ENCODE peak calls at places on chromosomes 2 and 18, in six cellular contexts. M is right lobe of liver, C is lower lobe of right lung, H is testis, L is LNCaP clone FGC, J is tibial artery. Q is an unnamed sample.

GRCh38 chr2:11683486-11683885 is 13.5 kb upstream of the NTSR2 start:
- DNase-seq in C (no peak), J (peak), L (no peak), M (no peak), H (no peak), Q (no peak)

GRCh38 chr2:628651-629050 is 48.6 kb downstream of the TMEM18 start:
- DNase-seq in M (no peak), L (peak), J (peak), C (no peak), H (no peak), Q (no peak)

GRCh38 chr2:209094221-209094620 is 329.6 kb upstream of the MAP2 start:
- DNase-seq in L (no peak), H (no peak), C (no peak), J (no peak), M (no peak), Q (no peak)

GRCh38 chr2:132701810-132702209 is 31.8 kb upstream of the LYPD1 start:
- DNase-seq in L (no peak), H (no peak), J (no peak), C (no peak), M (no peak), Q (no peak)

GRCh38 chr2:123993728-123994323 is 31.3 kb upstream of the CNTNAP5 start:
- DNase-seq in C (no peak), M (peak), H (peak), J (no peak), L (peak), Q (no peak)

GRCh38 chr2:36579297-36579664 is 18.7 kb downstream of the FEZ2 start:
- DNase-seq in C (no peak), H (no peak), L (no peak), J (no peak), M (no peak), Q (no peak)

GRCh38 chr2:129847043-129847442 is 132.4 kb upstream of the RAB6C start:
- DNase-seq in J (no peak), H (no peak), L (no peak), C (no peak), M (no peak), Q (no peak)

GRCh38 chr18:68791801-68792200 is 6.1 kb upstream of the CCDC102B start:
- DNase-seq in J (no peak), H (no peak), M (no peak), L (no peak), C (no peak), Q (no peak)

GRCh38 chr2:70258532-70258875 is 567 bp downstream of the PCYOX1 start:
- DNase-seq in J (peak), M (peak), L (no peak), C (no peak), H (peak), Q (no peak)

GRCh38 chr2:176614930-176615329 is 345.7 kb downstream of the MTX2 start:
- DNase-seq in J (no peak), C (no peak), M (no peak), H (no peak), L (no peak), Q (no peak)

GRCh38 chr2:190812506-190813294 is 67.9 kb upstream of the GLS start:
- DNase-seq in J (no peak), M (no peak), C (no peak), H (no peak), L (no peak), Q (no peak)

GRCh38 chr2:239920616-239921365 is 104.4 kb downstream of the NDUFA10 start:
- DNase-seq in L (no peak), M (peak), H (peak), C (no peak), J (peak), Q (no peak)

GRCh38 chr2:18910843-18911242 is 321.5 kb upstream of the NT5C1B start:
- DNase-seq in M (no peak), L (no peak), H (no peak), C (no peak), J (peak), Q (peak)

GRCh38 chr18:63832470-63832869 is 55.0 kb upstream of the SERPINB2 start:
- DNase-seq in C (no peak), J (no peak), M (no peak), L (no peak), H (no peak), Q (no peak)

GRCh38 chr18:27797484-27797883 is 379.4 kb downstream of the CDH2 start:
- DNase-seq in H (no peak), C (no peak), J (no peak), M (no peak), L (no peak), Q (no peak)

GRCh38 chr18:74390900-74391299 is 66.2 kb downstream of the DIPK1C start:
- DNase-seq in M (no peak), L (no peak), J (no peak), C (no peak), H (no peak), Q (no peak)

GRCh38 chr2:172204309-172204708 is 101.6 kb upstream of the DLX2 start:
- DNase-seq in J (no peak), L (no peak), H (no peak), C (no peak), M (no peak), Q (no peak)

GRCh38 chr2:106582431-106583143 is 95.4 kb downstream of the CD8B2 start:
- DNase-seq in C (peak), L (peak), J (peak), H (peak), M (peak), Q (peak)

GRCh38 chr2:3462493-3463104 is 56.7 kb downstream of the ADI1 start:
- DNase-seq in L (no peak), J (peak), M (no peak), C (peak), H (no peak), Q (no peak)

GRCh38 chr2:10873790-10874437 is 37.8 kb upstream of the KCNF1 start:
- DNase-seq in J (no peak), L (no peak), M (no peak), C (no peak), H (no peak), Q (no peak)

GRCh38 chr2:58239243-58239642 is 1.9 kb downstream of the FANCL start:
- DNase-seq in M (no peak), H (no peak), C (no peak), J (no peak), L (no peak), Q (no peak)
- H3K4me3 ChIP-seq in M (no peak), H (no peak), C (no peak), J (no peak), L (no peak), Q (peak)

DNA sequence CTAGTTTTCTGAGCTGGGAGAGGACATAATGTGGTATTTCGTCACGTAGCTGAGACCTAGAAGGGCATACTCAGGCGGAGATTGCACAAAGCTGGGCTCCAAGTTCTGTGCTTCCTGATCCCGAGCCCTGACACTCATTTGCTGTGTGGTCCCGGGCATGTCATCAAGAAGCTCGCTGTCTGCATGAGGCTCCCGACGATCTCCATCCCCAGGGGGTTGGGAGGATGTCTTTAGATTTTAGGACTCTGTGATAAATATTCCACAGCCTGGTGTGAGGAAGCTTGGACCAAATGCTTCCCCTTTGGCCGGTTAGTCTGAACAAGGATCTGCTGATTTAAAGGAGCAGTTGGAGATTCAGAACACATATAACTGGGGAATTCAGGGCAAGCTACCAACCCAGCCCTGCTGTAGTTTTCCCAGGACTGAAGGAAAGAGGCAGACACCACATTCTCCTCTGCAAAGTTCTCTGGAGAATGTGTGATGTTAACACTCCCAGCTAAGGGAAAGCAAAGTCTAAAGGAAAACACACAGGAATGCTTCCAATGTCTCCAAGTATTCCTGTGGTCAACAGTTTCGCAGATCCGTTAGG is 2.3 kb downstream of the KCNE4 start:
- DNase-seq in C (no peak), J (peak), H (peak), L (no peak), M (no peak), Q (peak)
- H3K4me3 ChIP-seq in C (peak), J (peak), H (no peak), L (no peak), M (no peak), Q (no peak)

DNA sequence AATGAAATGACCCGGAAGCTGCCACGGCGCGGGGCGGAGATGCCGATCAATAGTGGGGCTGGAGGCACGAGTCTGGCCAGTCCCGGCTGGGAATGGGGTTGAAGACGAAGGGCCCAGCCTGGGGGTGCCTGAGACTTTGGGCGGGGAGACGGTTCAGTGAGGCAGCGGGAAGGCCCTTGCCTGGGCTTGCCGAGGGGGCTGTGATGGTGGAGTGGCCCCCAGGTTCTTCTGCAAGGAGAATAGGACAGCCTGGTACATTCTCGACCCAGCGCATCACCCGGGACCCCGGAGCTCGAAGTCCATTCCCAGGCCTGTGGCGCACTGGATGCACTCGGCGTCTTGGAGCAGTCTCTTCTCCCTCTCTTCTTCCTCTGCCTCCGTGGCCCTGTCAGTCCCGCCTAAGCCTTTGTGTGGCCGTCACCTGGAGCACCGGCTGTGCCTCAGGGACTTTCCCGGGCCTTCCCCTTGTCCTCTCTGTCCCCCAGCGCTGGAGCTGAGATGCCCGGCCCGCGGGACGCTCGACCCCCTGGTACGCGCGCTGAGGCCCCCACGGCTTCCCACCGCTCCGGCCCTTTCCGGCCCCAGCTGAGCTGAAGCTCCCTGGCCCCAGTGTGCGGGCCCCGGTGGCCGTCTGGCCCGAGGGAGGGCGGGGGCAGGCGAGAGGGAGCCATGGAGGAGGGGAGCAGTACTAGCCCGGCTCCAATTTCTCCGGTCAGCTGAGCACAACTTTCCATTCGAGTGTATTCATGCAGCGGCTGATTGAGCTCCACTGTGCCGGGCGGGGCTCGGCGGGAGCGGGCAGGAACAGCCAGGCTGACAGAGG is 8.0 kb downstream of the SIX3 start:
- DNase-seq in J (no peak), H (no peak), C (peak), M (no peak), L (no peak), Q (peak)
- H3K4me3 ChIP-seq in J (peak), H (peak), C (no peak), M (no peak), L (no peak), Q (peak)

DNA sequence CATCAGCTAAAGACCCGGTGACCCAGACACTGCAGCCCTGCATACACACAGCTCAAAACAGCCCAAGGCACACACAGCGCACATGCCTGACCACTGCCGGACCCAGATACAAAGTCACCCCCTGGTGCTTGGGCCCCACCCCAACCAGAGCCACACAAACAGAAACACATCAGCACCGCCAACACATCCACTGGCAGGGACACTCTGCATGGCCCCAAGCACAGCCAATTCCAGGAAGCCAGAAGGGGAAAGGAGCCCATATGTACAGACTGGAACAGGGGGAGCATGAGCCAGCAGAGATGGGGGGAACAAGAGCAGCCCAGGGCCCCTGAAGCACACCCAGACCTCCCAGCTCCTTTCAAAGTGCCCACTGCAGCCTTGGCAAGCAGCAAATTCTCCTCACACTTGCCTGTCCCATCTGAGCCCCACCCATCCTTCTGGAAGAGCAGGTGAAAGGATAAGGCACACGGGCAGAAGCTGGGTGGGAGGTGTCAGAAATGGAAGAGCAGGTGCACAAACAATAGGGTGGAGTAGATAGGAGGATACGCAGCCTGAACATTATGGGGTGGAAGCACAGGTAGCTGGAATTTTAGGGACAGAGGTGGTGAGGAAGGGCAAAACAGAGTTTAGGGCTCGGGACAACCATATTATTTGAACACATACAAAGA is 69.3 kb downstream of the TNS1 start:
- DNase-seq in M (no peak), J (no peak), H (no peak), L (no peak), C (peak), Q (no peak)
- H3K4me3 ChIP-seq in M (no peak), J (peak), H (no peak), L (no peak), C (peak), Q (no peak)

DNA sequence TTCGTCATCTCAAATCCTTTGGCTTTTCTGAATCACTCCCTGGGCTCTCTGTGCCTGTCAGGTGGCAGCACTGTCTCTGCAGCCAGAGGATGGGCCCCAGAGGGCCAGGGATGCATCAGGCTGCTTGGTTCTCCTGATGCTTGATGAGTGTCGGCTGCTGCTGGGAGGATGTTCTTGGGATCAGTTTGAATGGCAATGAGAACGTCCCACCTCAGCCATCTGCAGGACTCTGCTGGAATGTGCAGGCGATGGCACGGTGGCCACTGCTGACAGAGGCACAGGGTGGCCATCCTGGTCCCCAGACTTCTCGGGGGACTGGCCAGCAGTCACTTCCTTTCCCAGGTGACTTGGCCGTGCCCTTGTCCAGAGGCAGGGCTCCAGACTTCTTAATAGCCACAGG is 146.0 kb downstream of the FAM210A start:
- DNase-seq in L (no peak), M (no peak), C (no peak), J (no peak), H (no peak), Q (no peak)
- H3K4me3 ChIP-seq in L (no peak), M (no peak), C (no peak), J (no peak), H (no peak), Q (no peak)

DNA sequence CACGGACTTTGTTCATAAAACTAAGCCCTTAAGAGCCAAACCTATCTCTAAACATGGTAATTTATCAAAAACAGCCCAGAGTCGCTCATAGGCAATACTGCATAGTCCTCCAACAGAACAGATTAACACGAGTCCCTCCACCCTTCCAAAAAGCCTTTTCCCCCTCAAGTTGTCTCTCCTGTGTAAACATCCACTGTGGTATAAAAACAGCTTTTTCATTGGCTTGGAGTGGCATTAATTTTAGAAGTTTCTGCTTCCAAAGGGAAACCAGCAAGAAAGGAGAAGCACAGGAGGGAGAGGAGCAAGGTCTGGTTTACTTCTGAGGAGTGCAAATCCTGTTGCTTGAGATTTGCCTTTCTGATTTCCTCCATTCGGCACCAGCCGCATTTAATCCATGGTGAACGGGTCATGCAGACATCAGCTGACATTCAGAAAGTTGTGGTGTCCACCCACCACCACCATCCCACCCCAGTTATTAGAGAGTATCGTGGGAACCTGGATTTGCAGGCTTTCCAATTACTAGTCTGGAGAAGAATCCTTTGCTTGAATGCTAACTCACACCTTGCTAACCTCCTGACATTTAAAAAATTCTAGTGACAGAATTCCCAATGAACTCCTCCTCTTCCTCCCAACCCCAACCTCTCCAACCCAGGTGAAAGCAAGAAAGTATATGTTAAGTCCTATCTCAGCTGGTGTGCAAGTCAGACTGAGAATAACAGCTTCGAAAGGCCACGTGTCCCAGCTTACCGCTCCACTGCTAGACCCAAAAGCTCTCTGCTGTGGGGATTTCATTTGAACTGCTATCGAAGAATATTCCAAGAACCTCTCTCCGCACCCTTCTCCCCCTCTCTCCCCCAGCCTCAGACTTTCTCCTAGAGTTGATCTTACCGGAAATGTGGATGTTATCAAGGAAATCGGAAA is 17.8 kb downstream of the BCL11A start:
- DNase-seq in M (no peak), J (no peak), H (no peak), L (no peak), C (no peak), Q (no peak)
- H3K4me3 ChIP-seq in M (no peak), J (no peak), H (no peak), L (no peak), C (no peak), Q (no peak)

GRCh38 chr18:12839057-12839525 is 44.9 kb downstream of the PTPN2 start:
- DNase-seq in M (no peak), L (no peak), J (no peak), H (no peak), C (no peak), Q (no peak)
- H3K4me3 ChIP-seq in M (no peak), L (no peak), J (no peak), H (no peak), C (peak), Q (no peak)

GRCh38 chr18:51537487-51537886 is 340.0 kb upstream of the MEX3C start:
- DNase-seq in H (peak), J (no peak), M (no peak), C (no peak), L (peak), Q (peak)
- H3K4me3 ChIP-seq in H (no peak), J (no peak), M (no peak), C (no peak), L (no peak), Q (no peak)